ENCODE peak calls at places on chromosomes 2 and 18, in four cellular contexts. D is neural progenitor cell, V is mesendoderm, A is GM12878. Y is an unnamed sample.

GRCh38 chr2:74560591-74560990 is 6.1 kb downstream of the DOK1 start:
- DNase-seq in A (no peak), D (no peak), V (peak), Y (no peak)

GRCh38 chr2:173359231-173359630 is 4.6 kb downstream of the CDCA7 start:
- DNase-seq in A (peak), V (no peak), D (no peak), Y (no peak)

GRCh38 chr2:13681936-13682335 is 950.6 kb upstream of the LRATD1 start:
- DNase-seq in A (no peak), D (no peak), V (no peak), Y (no peak)

GRCh38 chr2:189129971-189130370 is 49.6 kb downstream of the COL5A2 start:
- DNase-seq in D (no peak), V (no peak), A (no peak), Y (no peak)

GRCh38 chr18:23493654-23494053 is 9.7 kb upstream of the RMC1 start:
- DNase-seq in A (no peak), D (peak), V (peak), Y (no peak)

GRCh38 chr2:44974064-44974715 is 32.7 kb downstream of the SIX3 start:
- DNase-seq in D (peak), A (no peak), V (peak), Y (peak)

GRCh38 chr2:16150456-16151280 is 210.3 kb downstream of the MYCN start:
- DNase-seq in V (no peak), A (no peak), D (no peak), Y (no peak)

GRCh38 chr2:115529627-115530026 is 1087.2 kb downstream of the DPP10 start:
- DNase-seq in V (no peak), D (no peak), A (no peak), Y (no peak)

GRCh38 chr2:213150315-213150951 is 979 bp downstream of the IKZF2 start:
- DNase-seq in V (peak), D (peak), A (no peak), Y (no peak)

GRCh38 chr2:150387586-150388288 is 99.7 kb downstream of the RND3 start:
- DNase-seq in A (no peak), V (no peak), D (no peak), Y (no peak)

GRCh38 chr2:232146294-232146693 is 184.8 kb downstream of the DIS3L2 start:
- DNase-seq in V (no peak), D (no peak), A (no peak), Y (no peak)

GRCh38 chr2:219155054-219155644 is 5.5 kb downstream of the NHEJ1 start:
- DNase-seq in D (peak), A (no peak), V (peak), Y (no peak)

GRCh38 chr2:66695211-66695735 is 260.3 kb downstream of the MEIS1 start:
- DNase-seq in V (no peak), A (no peak), D (no peak), Y (no peak)

GRCh38 chr18:61244632-61245031 is 88.6 kb upstream of the CDH20 start:
- DNase-seq in D (no peak), V (no peak), A (no peak), Y (no peak)

GRCh38 chr2:23632831-23633395 is 247.9 kb downstream of the KLHL29 start:
- DNase-seq in V (no peak), A (no peak), D (no peak), Y (no peak)

DNA sequence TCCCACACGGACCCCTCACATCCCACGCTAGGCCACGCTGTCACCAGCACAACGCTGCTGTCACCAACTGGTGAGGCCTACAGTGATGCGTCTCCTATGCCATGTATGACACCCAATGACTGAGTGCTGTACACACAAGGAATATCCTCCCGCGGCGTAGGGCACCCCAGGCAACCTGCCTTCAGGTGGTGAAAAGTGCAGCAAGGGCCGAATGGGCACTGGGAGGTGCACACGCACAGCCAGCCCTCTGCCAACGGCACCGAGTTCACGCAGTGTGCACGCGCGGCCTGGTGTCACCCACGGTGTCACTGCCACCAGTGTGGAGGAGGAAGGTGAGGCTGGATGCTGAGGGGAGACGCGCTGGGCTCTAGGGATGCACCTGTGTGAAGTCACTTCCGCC is 4.5 kb downstream of the HS1BP3 start:
- DNase-seq in V (no peak), A (no peak), D (no peak), Y (no peak)
- H3K9ac ChIP-seq in V (no peak), A (no peak), D (no peak), Y (no peak)

GRCh38 chr2:113237604-113238003 is 41.1 kb downstream of the PAX8 start:
- DNase-seq in V (peak), D (no peak), A (no peak), Y (no peak)
- H3K4me3 ChIP-seq in V (no peak), D (no peak), A (peak), Y (no peak)

DNA sequence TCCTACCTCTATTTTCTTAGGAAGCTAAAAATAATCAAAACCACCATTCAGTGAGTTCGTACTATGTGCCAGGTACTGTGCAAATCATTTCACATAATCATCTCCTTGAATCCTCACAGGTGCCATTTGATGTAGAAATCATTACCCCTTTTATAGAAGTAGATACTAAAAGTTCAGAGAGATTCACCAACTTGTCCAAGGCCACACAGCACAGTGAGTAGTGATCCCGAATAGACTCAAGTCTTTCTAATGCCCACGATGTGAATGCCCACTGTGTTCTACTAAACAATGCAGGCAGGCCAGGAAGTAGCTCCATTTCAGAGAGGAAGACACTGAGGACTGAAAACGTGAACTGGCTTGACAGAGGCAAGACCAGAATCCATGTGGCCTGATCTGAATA is 68.8 kb downstream of the ANTXR1 start:
- DNase-seq in A (no peak), D (no peak), V (no peak), Y (no peak)
- H3K27ac ChIP-seq in A (no peak), D (no peak), V (no peak), Y (no peak)

GRCh38 chr2:177275041-177275440 is 10.5 kb upstream of the NFE2L2 start:
- DNase-seq in V (no peak), A (no peak), D (no peak), Y (no peak)

GRCh38 chr2:177270531-177270930 is 6.0 kb upstream of the NFE2L2 start:
- DNase-seq in D (no peak), V (no peak), A (no peak), Y (no peak)

GRCh38 chr2:177271981-177272666 is 7.6 kb upstream of the NFE2L2 start:
- DNase-seq in A (no peak), V (no peak), D (no peak), Y (no peak)

GRCh38 chr2:177273456-177273855 is 8.9 kb upstream of the NFE2L2 start:
- DNase-seq in V (no peak), D (no peak), A (no peak), Y (no peak)

GRCh38 chr2:177272765-177273164 is 8.2 kb upstream of the NFE2L2 start:
- DNase-seq in D (no peak), A (no peak), V (no peak), Y (no peak)
- H3K9ac ChIP-seq in D (no peak), A (no peak), V (no peak), Y (no peak)